ENCODE peak calls at places on chromosomes 7 and 10, in seven cellular contexts. N is substantia nigra; Z is COR-L47; T is occipital lobe; D is stimulated activated CD4-positive, alpha-beta T cell treated with anti-CD3 and anti-CD28 coated beads, Interleukin-1b, Interleukin-23, amount 100 ng/mL, for 4 hours; V is endothelial cell; U is endodermal cell. B is an unnamed sample.

GRCh38 chr10:111206521-111206920 is 129.7 kb downstream of the ADRA2A start:
- DNase-seq in N (no peak), Z (no peak), T (no peak), D (no peak), V (no peak), U (no peak), B (no peak)

GRCh38 chr10:110214380-110214826 is 7.0 kb downstream of the MXI1 start:
- DNase-seq in N (no peak), Z (no peak), T (no peak), D (no peak), V (no peak), U (no peak), B (no peak)

GRCh38 chr10:124728071-124728829 is 15.9 kb downstream of the FAM53B start:
- DNase-seq in N (peak), Z (no peak), T (peak), D (no peak), V (no peak), U (no peak), B (no peak)

GRCh38 chr7:71746004-71746403 is 614.1 kb downstream of the GALNT17 start:
- DNase-seq in N (no peak), Z (no peak), T (no peak), D (no peak), V (no peak), U (no peak), B (peak)

GRCh38 chr7:26202019-26202985 is 757 bp downstream of the CBX3 start:
- DNase-seq in N (peak), Z (peak), T (peak), D (peak), V (peak), U (no peak), B (peak)

GRCh38 chr7:99679400-99680191 is at the start of gene CYP3A5:
- DNase-seq in N (no peak), Z (no peak), T (no peak), D (no peak), V (no peak), U (no peak), B (peak)

GRCh38 chr10:31929260-31929985 is 792 bp upstream of the ARHGAP12 start:
- DNase-seq in N (peak), Z (no peak), T (no peak), D (no peak), V (peak), U (peak), B (peak)

GRCh38 chr7:38310601-38311057 is 37.2 kb upstream of the TARP start:
- DNase-seq in N (no peak), Z (no peak), T (no peak), D (no peak), V (no peak), U (no peak), B (peak)

GRCh38 chr7:114818501-114818900 is 103.4 kb upstream of the MDFIC start:
- DNase-seq in N (no peak), Z (no peak), T (no peak), D (no peak), V (no peak), U (no peak), B (no peak)

GRCh38 chr7:100407285-100408180 is 21.0 kb downstream of the ZCWPW1 start:
- DNase-seq in N (no peak), Z (peak), T (no peak), D (no peak), V (peak), U (peak), B (peak)